ENCODE peak calls at places on chromosomes 5 and 9, in five cellular contexts. C is suprapubic skin, H is fibroblast of lung, V is AG04450, Z is AG09309. B is an unnamed sample.

GRCh38 chr5:67197536-67197935 is 937 bp upstream of the CD180 start:
- DNase-seq in Z (no peak), V (no peak), H (no peak), C (no peak), B (no peak)

GRCh38 chr9:129291041-129291501 is 113.0 kb upstream of the IER5L start:
- DNase-seq in Z (no peak), C (peak), H (no peak), V (no peak), B (no peak)

GRCh38 chr5:38642194-38642987 is 85.9 kb upstream of the LIFR start:
- DNase-seq in Z (no peak), C (no peak), V (no peak), H (no peak), B (no peak)

GRCh38 chr5:11149136-11149535 is 388.1 kb upstream of the DAP start:
- DNase-seq in Z (no peak), V (no peak), H (no peak), C (no peak), B (no peak)

GRCh38 chr5:89421035-89421434 is 538.1 kb upstream of the MEF2C start:
- DNase-seq in C (no peak), Z (no peak), V (no peak), H (peak), B (peak)

GRCh38 chr5:148482196-148482595 is 98.4 kb downstream of the FBXO38 start:
- DNase-seq in Z (no peak), H (no peak), C (no peak), V (no peak), B (no peak)

GRCh38 chr5:132100672-132101261 is 27.2 kb downstream of the CSF2 start:
- DNase-seq in H (no peak), V (no peak), C (no peak), Z (no peak), B (no peak)

GRCh38 chr5:98341038-98341710 is 432.3 kb upstream of the RGMB start:
- DNase-seq in V (peak), H (peak), Z (peak), C (no peak), B (peak)

GRCh38 chr5:154002093-154002492 is 36.6 kb downstream of the FAM114A2 start:
- DNase-seq in H (peak), Z (no peak), C (no peak), V (no peak), B (no peak)

GRCh38 chr5:59174248-59174844 is 591.5 kb downstream of the RAB3C start:
- DNase-seq in V (peak), H (peak), C (no peak), Z (peak), B (peak)

GRCh38 chr5:64229163-64229774 is 63.6 kb downstream of the RNF180 start:
- DNase-seq in Z (no peak), V (no peak), H (peak), C (no peak), B (no peak)

GRCh38 chr5:123670981-123671557 is 159.1 kb downstream of the CSNK1G3 start:
- DNase-seq in V (peak), Z (no peak), H (peak), C (no peak), B (no peak)

GRCh38 chr5:45336464-45336863 is 359.7 kb downstream of the HCN1 start:
- DNase-seq in C (no peak), V (no peak), Z (no peak), H (no peak), B (no peak)

GRCh38 chr9:26157411-26157810 is 479.2 kb upstream of the TUSC1 start:
- DNase-seq in V (no peak), Z (no peak), C (no peak), H (no peak), B (no peak)

GRCh38 chr9:21381752-21382339 is 3.4 kb downstream of the IFNA2 start:
- DNase-seq in C (no peak), Z (no peak), V (no peak), H (no peak), B (no peak)

GRCh38 chr9:117491491-117491890 is 76.6 kb upstream of the ASTN2 start:
- DNase-seq in C (no peak), H (no peak), Z (no peak), V (no peak), B (no peak)

GRCh38 chr9:33202552-33203300 is 35.6 kb upstream of the B4GALT1 start:
- DNase-seq in Z (no peak), V (no peak), C (no peak), H (peak), B (no peak)

GRCh38 chr9:115204827-115205506 is 87.0 kb upstream of the TNC start:
- DNase-seq in Z (peak), V (peak), H (peak), C (no peak), B (peak)

GRCh38 chr5:176700239-176700847 is 53.1 kb downstream of the TSPAN17 start:
- DNase-seq in H (no peak), Z (no peak), V (no peak), C (no peak), B (no peak)

GRCh38 chr5:1801061-1801953 is at the start of gene NDUFS6:
- DNase-seq in Z (no peak), C (peak), H (peak), V (no peak), B (no peak)

GRCh38 chr5:81268797-81269196 is 32.6 kb upstream of the ZCCHC9 start:
- DNase-seq in Z (peak), C (no peak), V (peak), H (peak), B (peak)

GRCh38 chr9:27341545-27342294 is 44.8 kb upstream of the EQTN start:
- DNase-seq in V (no peak), C (no peak), Z (no peak), H (no peak), B (no peak)

GRCh38 chr9:111928342-111928720 is 31.7 kb downstream of the UGCG start:
- DNase-seq in V (no peak), Z (no peak), C (no peak), H (no peak), B (peak)

GRCh38 chr5:80930940-80931339 is 29.2 kb upstream of the RASGRF2 start:
- DNase-seq in C (no peak), V (no peak), H (no peak), Z (no peak), B (no peak)

GRCh38 chr9:105258225-105258737 is 13.8 kb downstream of the SLC44A1 start:
- DNase-seq in Z (no peak), V (no peak), H (no peak), C (no peak), B (no peak)

GRCh38 chr5:81633471-81633870 is 117.4 kb downstream of the SSBP2 start:
- DNase-seq in C (no peak), Z (no peak), V (no peak), H (no peak), B (no peak)

GRCh38 chr9:81318571-81318970 is 370.8 kb downstream of the TLE1 start:
- DNase-seq in H (peak), V (peak), Z (peak), C (no peak), B (peak)

GRCh38 chr5:91264311-91265051 is 118.6 kb downstream of the ARRDC3 start:
- DNase-seq in Z (no peak), V (no peak), H (no peak), C (no peak), B (no peak)

GRCh38 chr9:129697956-129698757 is 32.7 kb downstream of the PRRX2 start:
- DNase-seq in V (no peak), H (no peak), C (peak), Z (no peak), B (no peak)

GRCh38 chr5:2805080-2805479 is 53.6 kb upstream of the IRX2 start:
- DNase-seq in V (no peak), H (no peak), Z (no peak), C (no peak), B (no peak)

GRCh38 chr9:113524460-113524859 is 60.9 kb downstream of the RGS3 start:
- DNase-seq in C (no peak), V (no peak), H (no peak), Z (no peak), B (no peak)

GRCh38 chr9:136339173-136339957 is 12.0 kb downstream of the GPSM1 start:
- DNase-seq in C (no peak), Z (no peak), V (no peak), H (peak), B (no peak)

GRCh38 chr9:129550199-129550839 is 70.6 kb downstream of the C9orf50 start:
- DNase-seq in C (peak), V (no peak), Z (peak), H (peak), B (no peak)

GRCh38 chr5:138276402-138277054 is 2.1 kb upstream of the GFRA3 start:
- DNase-seq in V (no peak), Z (no peak), C (no peak), H (no peak), B (no peak)

GRCh38 chr5:138274189-138274853 is at the start of gene GFRA3:
- DNase-seq in V (no peak), H (no peak), Z (no peak), C (no peak), B (no peak)

GRCh38 chr5:138275895-138276294 is 1.5 kb upstream of the GFRA3 start:
- DNase-seq in C (no peak), Z (no peak), V (no peak), H (no peak), B (no peak)

GRCh38 chr5:138273834-138274188 is 610 bp downstream of the GFRA3 start:
- DNase-seq in H (no peak), Z (no peak), V (no peak), C (no peak), B (no peak)

GRCh38 chr5:138275379-138275782 is 960 bp upstream of the GFRA3 start:
- DNase-seq in V (no peak), H (no peak), C (no peak), Z (no peak), B (no peak)
- H3K4me3 ChIP-seq in V (no peak), H (no peak), C (no peak), Z (no peak), B (no peak)

GRCh38 chr9:87704342-87704741 is 21.6 kb upstream of the CTSL start:
- DNase-seq in V (no peak), H (no peak), Z (no peak), C (no peak), B (no peak)

GRCh38 chr9:87708989-87709706 is 16.8 kb upstream of the CTSL start:
- DNase-seq in C (no peak), H (no peak), V (no peak), Z (no peak), B (no peak)

GRCh38 chr9:87710448-87710847 is 15.5 kb upstream of the CTSL start:
- DNase-seq in C (no peak), H (no peak), Z (no peak), V (no peak), B (no peak)

GRCh38 chr9:87706066-87706739 is 19.7 kb upstream of the CTSL start:
- DNase-seq in C (no peak), V (no peak), H (no peak), Z (no peak), B (no peak)

DNA sequence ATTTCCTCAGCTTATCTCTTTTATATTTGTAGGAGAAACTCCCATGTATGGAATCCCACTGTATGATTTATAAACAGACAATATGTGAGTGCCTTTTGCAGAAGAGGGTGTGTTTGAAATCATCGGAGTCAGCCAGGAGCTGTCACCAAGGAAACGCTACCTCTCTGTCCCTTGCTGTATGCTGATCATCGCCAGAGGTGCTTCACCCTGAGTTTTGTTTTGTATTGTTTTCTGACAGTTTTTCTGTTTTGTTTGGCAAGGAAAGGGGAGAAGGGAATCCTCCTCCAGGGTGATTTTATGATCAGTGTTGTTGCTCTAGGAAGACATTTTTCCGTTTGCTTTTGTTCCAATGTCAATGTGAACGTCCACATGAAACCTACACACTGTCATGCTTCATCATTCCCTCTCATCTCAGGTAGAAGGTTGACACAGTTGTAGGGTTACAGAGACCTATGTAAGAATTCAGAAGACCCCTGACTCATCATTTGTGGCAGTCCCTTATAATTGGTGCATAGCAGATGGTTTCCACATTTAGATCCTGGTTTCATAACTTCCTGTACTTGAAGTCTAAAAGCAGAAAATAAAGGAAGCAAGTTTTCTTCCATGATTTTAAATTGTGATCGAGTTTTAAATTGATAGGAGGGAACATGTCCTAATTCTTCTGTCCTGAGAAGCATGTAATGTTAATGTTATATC is 18.0 kb upstream of the CTSL start:
- DNase-seq in Z (no peak), C (no peak), V (no peak), H (peak), B (no peak)
- H3K4me3 ChIP-seq in Z (no peak), C (no peak), V (no peak), H (no peak), B (no peak)

GRCh38 chr5:76555717-76556116 is 67.5 kb downstream of the F2RL2 start:
- DNase-seq in V (no peak), H (no peak), Z (no peak), C (no peak), B (no peak)
- H3K4me3 ChIP-seq in V (no peak), H (no peak), Z (no peak), C (no peak), B (no peak)

GRCh38 chr5:71939452-71939932 is 167.8 kb upstream of the MAP1B start:
- DNase-seq in C (no peak), H (no peak), Z (no peak), V (no peak), B (no peak)
- H3K4me3 ChIP-seq in C (no peak), H (no peak), Z (no peak), V (no peak), B (no peak)

DNA sequence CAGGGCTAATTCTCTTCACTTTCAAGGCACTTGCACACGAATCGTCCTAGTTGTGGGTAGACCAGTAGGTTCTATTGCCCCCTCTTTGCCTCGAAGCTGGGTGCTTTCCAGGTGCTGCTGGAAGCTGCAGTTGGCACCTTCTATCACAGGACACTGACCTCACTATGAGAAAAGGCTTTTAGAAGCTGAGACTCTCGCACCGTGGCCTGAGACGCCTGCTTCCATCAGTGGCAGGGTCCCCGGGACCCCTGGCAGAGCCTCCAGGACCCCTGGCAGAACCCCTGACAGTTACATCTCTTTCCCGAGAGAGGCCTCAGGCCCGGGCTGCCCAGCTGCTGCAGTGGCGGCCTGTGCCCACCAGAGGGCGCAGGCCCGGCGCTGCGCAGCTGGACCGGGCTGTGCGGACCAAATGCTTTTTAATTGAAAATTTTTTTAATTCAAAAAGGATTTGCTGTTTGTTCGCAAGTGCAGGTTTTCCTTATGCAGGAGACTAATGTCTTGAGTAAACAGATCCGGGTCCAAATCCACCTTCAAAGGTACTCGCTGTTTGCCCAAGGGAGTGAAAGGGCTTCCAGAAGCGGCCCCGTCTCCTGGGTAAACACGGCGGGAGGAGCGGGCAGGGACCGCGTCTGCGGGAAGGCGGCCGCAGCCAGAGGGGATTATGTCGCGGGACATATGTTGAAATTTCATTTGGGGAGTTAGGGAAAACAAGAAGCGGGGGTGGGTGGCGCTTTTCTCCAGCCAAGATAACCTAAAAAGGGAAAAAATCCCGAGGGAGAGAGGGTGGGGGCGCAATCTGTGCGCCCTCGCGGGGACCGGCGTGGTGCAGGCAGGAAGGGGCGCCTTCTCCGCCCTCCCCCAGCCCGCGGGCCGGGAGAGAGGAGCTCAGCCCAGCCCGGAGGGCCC is 114.5 kb upstream of the LMX1B start:
- DNase-seq in Z (no peak), H (peak), V (no peak), C (no peak), B (no peak)
- H3K4me3 ChIP-seq in Z (peak), H (peak), V (peak), C (peak), B (peak)

GRCh38 chr5:133969654-133970324 is 1.4 kb upstream of the C5orf15 start:
- DNase-seq in Z (no peak), V (no peak), H (peak), C (no peak), B (peak)
- H3K4me3 ChIP-seq in Z (no peak), V (no peak), H (no peak), C (no peak), B (peak)

GRCh38 chr9:131416509-131416908 is 22.6 kb downstream of the PRRC2B start:
- DNase-seq in H (no peak), Z (no peak), C (no peak), V (no peak), B (no peak)

GRCh38 chr9:131418143-131419028 is 24.5 kb downstream of the PRRC2B start:
- DNase-seq in Z (no peak), V (no peak), C (no peak), H (no peak), B (no peak)

GRCh38 chr9:131419029-131419614 is 25.2 kb downstream of the PRRC2B start:
- DNase-seq in Z (no peak), C (no peak), V (no peak), H (no peak), B (no peak)

GRCh38 chr9:131419716-131420115 is 25.8 kb downstream of the PRRC2B start:
- DNase-seq in C (no peak), H (no peak), Z (no peak), V (no peak), B (no peak)

GRCh38 chr9:131417264-131418142 is 23.6 kb downstream of the PRRC2B start:
- DNase-seq in C (no peak), V (no peak), H (no peak), Z (no peak), B (no peak)
- H3K4me3 ChIP-seq in C (no peak), V (no peak), H (no peak), Z (no peak), B (no peak)